ENCODE peak calls at places on chromosomes 5 and 9, in four cellular contexts. F is heart right ventricle; V is CD8-positive, alpha-beta memory T cell; K is stomach. E is an unnamed sample.

GRCh38 chr5:15664961-15665360 is 165.0 kb downstream of the FBXL7 start:
- DNase-seq in F (no peak), V (no peak), K (no peak), E (no peak)

GRCh38 chr5:71790433-71790832 is 71.4 kb downstream of the CARTPT start:
- DNase-seq in F (no peak), V (no peak), K (no peak), E (no peak)

GRCh38 chr5:115274584-115274983 is 11.9 kb upstream of the PGGT1B start:
- DNase-seq in F (no peak), V (no peak), K (no peak), E (no peak)

GRCh38 chr5:80953587-80953986 is 6.6 kb upstream of the RASGRF2 start:
- DNase-seq in F (no peak), V (no peak), K (no peak), E (no peak)

GRCh38 chr5:96067902-96068614 is 106.4 kb upstream of the ELL2 start:
- DNase-seq in F (no peak), V (no peak), K (no peak), E (peak; percentile 89)

GRCh38 chr9:114900937-114901802 is 29.2 kb downstream of the TNFSF8 start:
- DNase-seq in F (no peak), V (no peak), K (no peak), E (peak; percentile 32)

GRCh38 chr5:59559847-59560246 is 333.7 kb downstream of the PDE4D start:
- DNase-seq in F (no peak), V (no peak), K (no peak), E (no peak)

GRCh38 chr9:69157751-69158466 is 16.2 kb upstream of the TJP2 start:
- DNase-seq in F (no peak), V (no peak), K (no peak), E (peak; percentile 15)

GRCh38 chr5:80234311-80234948 is 21.4 kb downstream of the SERINC5 start:
- DNase-seq in F (no peak), V (no peak), K (no peak), E (no peak)

GRCh38 chr5:998276-998974 is 10.2 kb upstream of the NKD2 start:
- DNase-seq in F (peak; percentile 4), V (no peak), K (peak; percentile 13), E (no peak)

GRCh38 chr9:132032584-132032945 is 47.1 kb downstream of the MED27 start:
- DNase-seq in F (no peak), V (no peak), K (no peak), E (no peak)

GRCh38 chr5:114308017-114308416 is 53.9 kb upstream of the KCNN2 start:
- DNase-seq in F (no peak), V (no peak), K (no peak), E (no peak)

GRCh38 chr5:74919487-74919886 is 53.3 kb upstream of the FAM169A start:
- DNase-seq in F (no peak), V (no peak), K (no peak), E (no peak)

GRCh38 chr9:120698766-120699165 is 15.5 kb downstream of the MEGF9 start:
- DNase-seq in F (no peak), V (no peak), K (no peak), E (no peak)

GRCh38 chr5:113256671-113257452 is 177.9 kb downstream of the TSSK1B start:
- DNase-seq in F (no peak), V (no peak), K (no peak), E (no peak)

GRCh38 chr9:131611586-131611985 is 66.3 kb downstream of the PRRT1B start:
- DNase-seq in F (no peak), V (no peak), K (no peak), E (no peak)

GRCh38 chr5:26894719-26895263 is 143.6 kb downstream of the CDH9 start:
- DNase-seq in F (no peak), V (no peak), K (no peak), E (no peak)

GRCh38 chr9:12784461-12785250 is 9.8 kb downstream of the LURAP1L start:
- DNase-seq in F (no peak), V (no peak), K (peak; percentile 64), E (peak; percentile 95)

GRCh38 chr5:135438712-135439111 is 8.4 kb downstream of the DCANP1 start:
- DNase-seq in F (no peak), V (no peak), K (no peak), E (no peak)

GRCh38 chr5:122726990-122727616 is 47.8 kb upstream of the SNX2 start:
- DNase-seq in F (no peak), V (no peak), K (no peak), E (no peak)

GRCh38 chr5:151751091-151751490 is 7.3 kb downstream of the ATOX1 start:
- DNase-seq in F (no peak), V (no peak), K (no peak), E (peak; percentile 44)

GRCh38 chr9:70924905-70925547 is 196.4 kb downstream of the TRPM3 start:
- DNase-seq in F (peak; percentile 29), V (no peak), K (peak; percentile 40), E (peak; percentile 12)

GRCh38 chr5:170225326-170226137 is 7.3 kb upstream of the C5orf58 start:
- DNase-seq in F (peak; percentile 83), V (peak; percentile 80), K (peak; percentile 74), E (peak; percentile 59)

GRCh38 chr5:177390363-177391300 is 6.4 kb downstream of the SLC34A1 start:
- DNase-seq in F (peak; percentile 82), V (peak; percentile 90), K (peak; percentile 89), E (peak; percentile 83)

GRCh38 chr9:80804873-80805272 is 884.5 kb downstream of the TLE1 start:
- DNase-seq in F (no peak), V (no peak), K (no peak), E (no peak)

GRCh38 chr5:100777680-100778281 is 125.3 kb downstream of the ST8SIA4 start:
- DNase-seq in F (peak; percentile 46), V (no peak), K (no peak), E (peak; percentile 76)

DNA sequence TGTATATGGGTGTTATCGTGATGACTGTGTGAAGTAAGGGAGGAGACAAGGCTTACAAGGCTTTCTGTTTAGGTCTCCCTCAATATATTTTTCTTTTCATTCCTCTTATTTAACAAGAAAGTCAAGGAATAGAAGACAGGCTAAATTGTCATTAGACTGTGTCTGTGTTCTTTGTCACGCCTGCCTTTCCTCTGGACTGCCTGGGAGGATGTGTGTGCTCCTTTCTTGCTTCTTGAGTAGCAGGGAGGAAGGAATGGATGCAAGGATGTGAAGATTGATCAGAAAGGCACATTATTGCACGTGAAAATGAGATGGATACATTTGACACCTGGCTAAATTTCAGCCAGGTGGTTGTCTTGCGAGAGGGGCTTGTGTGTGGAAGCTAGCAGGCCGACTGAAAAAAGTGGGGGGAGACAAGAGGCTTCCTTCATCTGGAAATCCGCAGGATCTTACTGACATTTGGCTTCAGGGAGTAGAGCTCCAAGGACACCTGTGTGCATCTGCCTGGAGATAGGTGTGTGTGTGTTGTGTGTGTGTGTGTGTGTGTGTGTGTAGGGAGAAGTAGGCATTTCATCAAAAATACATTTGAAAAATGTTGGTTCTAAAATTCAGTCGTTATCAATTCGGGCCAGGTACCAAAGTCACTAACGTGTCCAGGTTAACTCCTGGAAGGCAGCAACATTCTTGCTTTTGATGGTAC is 200.0 kb downstream of the MEF2C start:
- DNase-seq in F (no peak), V (no peak), K (no peak), E (no peak)
- H3K27me3 ChIP-seq in F (peaks cover 50% of the 10 kb centered on the region), V (peaks cover 91% of the 10 kb centered on the region), K (peaks cover 100% of the 10 kb centered on the region), E (peaks cover 38% of the 10 kb centered on the region)

DNA sequence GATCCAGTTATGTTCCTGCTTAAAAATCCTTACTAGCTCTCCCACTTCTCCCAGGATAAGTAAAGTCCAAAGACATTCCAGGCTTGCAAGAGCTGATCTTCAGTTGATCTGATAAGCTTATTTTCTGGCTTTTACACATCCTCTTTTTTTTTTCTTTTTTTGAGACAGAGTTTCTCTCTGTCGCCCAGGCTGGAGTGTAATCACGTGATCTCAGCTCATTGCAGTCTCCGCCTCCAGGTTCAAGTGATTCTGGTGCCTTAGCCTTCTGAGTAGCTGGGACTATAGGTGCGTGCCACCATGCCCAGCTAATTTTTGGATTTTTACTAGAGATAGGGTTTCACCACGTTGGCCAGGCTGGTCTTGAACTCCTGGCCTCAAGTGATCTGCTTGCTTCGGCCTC is 37.3 kb upstream of the PTPN3 start:
- DNase-seq in F (no peak), V (no peak), K (no peak), E (no peak)
- H3K36me3 ChIP-seq in F (no peaks in the 10 kb centered on the region), V (no peaks in the 10 kb centered on the region), K (no peaks in the 10 kb centered on the region), E (no peaks in the 10 kb centered on the region)

GRCh38 chr5:54522080-54522479 is 4.5 kb downstream of the SNX18 start:
- DNase-seq in F (no peak), V (no peak), K (no peak), E (no peak)
- H3K4me3 ChIP-seq in F (peak overlapping the region; percentile 99), V (no peak overlapping the region), K (peak overlapping the region; percentile 85), E (peak overlapping the region; percentile 77)

GRCh38 chr5:168877132-168877895 is 298.1 kb upstream of the PANK3 start:
- DNase-seq in F (no peak), V (no peak), K (no peak), E (no peak)

GRCh38 chr5:168874713-168875380 is 295.7 kb upstream of the PANK3 start:
- DNase-seq in F (no peak), V (no peak), K (no peak), E (no peak)

GRCh38 chr5:168875839-168876238 is 296.7 kb upstream of the PANK3 start:
- DNase-seq in F (no peak), V (no peak), K (no peak), E (no peak)

GRCh38 chr5:168878121-168878520 is 299.0 kb upstream of the PANK3 start:
- DNase-seq in F (no peak), V (no peak), K (no peak), E (no peak)

GRCh38 chr5:168876419-168876818 is 297.3 kb upstream of the PANK3 start:
- DNase-seq in F (no peak), V (no peak), K (no peak), E (no peak)
- H3K27me3 ChIP-seq in F (no peaks in the 10 kb centered on the region), V (no peaks in the 10 kb centered on the region), K (no peaks in the 10 kb centered on the region), E (peaks cover 4% of the 10 kb centered on the region)

GRCh38 chr9:134794726-134795370 is 85.8 kb upstream of the FCN2 start:
- DNase-seq in F (no peak), V (no peak), K (no peak), E (no peak)

GRCh38 chr9:134796882-134797281 is 83.7 kb upstream of the FCN2 start:
- DNase-seq in F (no peak), V (no peak), K (no peak), E (no peak)

GRCh38 chr9:134791009-134791408 is 89.6 kb upstream of the FCN2 start:
- DNase-seq in F (no peak), V (no peak), K (no peak), E (no peak)

GRCh38 chr9:134792627-134793026 is 88.0 kb upstream of the FCN2 start:
- DNase-seq in F (no peak), V (no peak), K (no peak), E (no peak)

DNA sequence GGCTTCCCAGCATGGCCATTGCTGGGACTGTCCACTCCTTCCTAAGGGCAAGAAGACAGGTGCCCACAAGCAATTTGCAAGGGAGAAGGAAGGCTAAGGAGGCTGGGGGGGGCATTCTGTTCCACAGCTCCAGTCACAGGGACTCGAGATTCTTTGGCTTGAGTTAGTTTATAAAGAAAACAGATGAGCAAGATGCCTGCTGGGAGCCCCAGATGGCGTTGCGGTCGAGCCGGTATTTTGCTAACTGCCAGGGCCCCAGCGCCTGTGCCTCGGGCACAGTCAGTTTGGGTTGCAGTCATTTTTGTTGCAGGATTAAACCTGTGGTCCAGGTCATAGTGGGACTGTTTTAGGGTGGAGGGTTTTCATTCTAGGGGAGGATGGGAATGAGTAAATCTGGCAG is 87.3 kb upstream of the FCN2 start:
- DNase-seq in F (no peak), V (no peak), K (no peak), E (no peak)
- H3K36me3 ChIP-seq in F (no peaks in the 10 kb centered on the region), V (no peaks in the 10 kb centered on the region), K (peaks cover 12% of the 10 kb centered on the region), E (peaks cover 5% of the 10 kb centered on the region)